ENCODE peak calls at places on chromosomes 16 and 17, in five cellular contexts. One of them, this sample, is unnamed.

GRCh38 chr16:11133344-11133921 is 122.6 kb downstream of the SOCS1 start:
- DNase-seq in fibroblast of lung: peak
- DNase-seq in heart left ventricle: peak
- DNase-seq in thyroid gland: peak
- DNase-seq in ovary: peak
- DNase-seq in this sample: peak

GRCh38 chr17:18270046-18270850 is 9.8 kb downstream of the MIEF2 start:
- DNase-seq in fibroblast of lung: no peak
- DNase-seq in heart left ventricle: no peak
- DNase-seq in thyroid gland: no peak
- DNase-seq in ovary: no peak
- DNase-seq in this sample: no peak

GRCh38 chr16:66326995-66327513 is 39.4 kb upstream of the CDH5 start:
- DNase-seq in fibroblast of lung: peak
- DNase-seq in heart left ventricle: no peak
- DNase-seq in thyroid gland: no peak
- DNase-seq in ovary: no peak
- DNase-seq in this sample: no peak

GRCh38 chr16:89152831-89153700 is 18.5 kb upstream of the CDH15 start:
- DNase-seq in fibroblast of lung: no peak
- DNase-seq in heart left ventricle: peak
- DNase-seq in thyroid gland: no peak
- DNase-seq in ovary: no peak
- DNase-seq in this sample: no peak

GRCh38 chr17:50560931-50561750 is 626 bp downstream of the CACNA1G start:
- DNase-seq in fibroblast of lung: no peak
- DNase-seq in heart left ventricle: no peak
- DNase-seq in thyroid gland: peak
- DNase-seq in ovary: peak
- DNase-seq in this sample: no peak

GRCh38 chr16:78297066-78297666 is 197.7 kb downstream of the WWOX start:
- DNase-seq in fibroblast of lung: peak
- DNase-seq in heart left ventricle: no peak
- DNase-seq in thyroid gland: peak
- DNase-seq in ovary: no peak
- DNase-seq in this sample: no peak

GRCh38 chr17:27206447-27206846 is 87.5 kb upstream of the WSB1 start:
- DNase-seq in fibroblast of lung: no peak
- DNase-seq in heart left ventricle: no peak
- DNase-seq in thyroid gland: no peak
- DNase-seq in ovary: no peak
- DNase-seq in this sample: no peak

GRCh38 chr16:49681449-49681848 is 174.5 kb downstream of the ZNF423 start:
- DNase-seq in fibroblast of lung: no peak
- DNase-seq in heart left ventricle: no peak
- DNase-seq in thyroid gland: no peak
- DNase-seq in ovary: no peak
- DNase-seq in this sample: no peak

GRCh38 chr16:73996624-73997339 is 299.8 kb upstream of the PSMD7 start:
- DNase-seq in fibroblast of lung: peak
- DNase-seq in heart left ventricle: no peak
- DNase-seq in thyroid gland: no peak
- DNase-seq in ovary: no peak
- DNase-seq in this sample: no peak

GRCh38 chr16:84115919-84116719 is 623 bp downstream of the MBTPS1 start:
- DNase-seq in fibroblast of lung: peak
- DNase-seq in heart left ventricle: no peak
- DNase-seq in thyroid gland: peak
- DNase-seq in ovary: no peak
- DNase-seq in this sample: peak

GRCh38 chr17:27259356-27259755 is 34.6 kb upstream of the WSB1 start:
- DNase-seq in fibroblast of lung: no peak
- DNase-seq in heart left ventricle: no peak
- DNase-seq in thyroid gland: no peak
- DNase-seq in ovary: no peak
- DNase-seq in this sample: no peak

GRCh38 chr16:48498761-48499600 is 111.0 kb downstream of the N4BP1 start:
- DNase-seq in fibroblast of lung: peak
- DNase-seq in heart left ventricle: no peak
- DNase-seq in thyroid gland: peak
- DNase-seq in ovary: peak
- DNase-seq in this sample: no peak

GRCh38 chr16:84459941-84460405 is 44.5 kb downstream of the MEAK7 start:
- DNase-seq in fibroblast of lung: no peak
- DNase-seq in heart left ventricle: no peak
- DNase-seq in thyroid gland: no peak
- DNase-seq in ovary: no peak
- DNase-seq in this sample: no peak

GRCh38 chr16:11585460-11586374 is 1.0 kb downstream of the LITAF start:
- DNase-seq in fibroblast of lung: peak
- DNase-seq in heart left ventricle: peak
- DNase-seq in thyroid gland: peak
- DNase-seq in ovary: peak
- DNase-seq in this sample: no peak

GRCh38 chr16:50711862-50712567 is 18.6 kb downstream of the NOD2 start:
- DNase-seq in fibroblast of lung: no peak
- DNase-seq in heart left ventricle: peak
- DNase-seq in thyroid gland: peak
- DNase-seq in ovary: no peak
- DNase-seq in this sample: peak

GRCh38 chr17:49521521-49522185 is 26.6 kb downstream of the NGFR start:
- DNase-seq in fibroblast of lung: no peak
- DNase-seq in heart left ventricle: no peak
- DNase-seq in thyroid gland: no peak
- DNase-seq in ovary: no peak
- DNase-seq in this sample: peak

GRCh38 chr17:66272699-66273390 is 29.6 kb upstream of the PRKCA start:
- DNase-seq in fibroblast of lung: peak
- DNase-seq in heart left ventricle: no peak
- DNase-seq in thyroid gland: no peak
- DNase-seq in ovary: no peak
- DNase-seq in this sample: peak

GRCh38 chr17:45342306-45342705 is 25.5 kb upstream of the MAP3K14 start:
- DNase-seq in fibroblast of lung: no peak
- DNase-seq in heart left ventricle: no peak
- DNase-seq in thyroid gland: no peak
- DNase-seq in ovary: no peak
- DNase-seq in this sample: no peak

GRCh38 chr17:40841246-40841645 is 18.8 kb upstream of the KRT10 start:
- DNase-seq in fibroblast of lung: no peak
- DNase-seq in heart left ventricle: no peak
- DNase-seq in thyroid gland: no peak
- DNase-seq in ovary: no peak
- DNase-seq in this sample: no peak

GRCh38 chr16:68479271-68479670 is 31.0 kb upstream of the SMPD3 start:
- DNase-seq in fibroblast of lung: no peak
- DNase-seq in heart left ventricle: no peak
- DNase-seq in thyroid gland: no peak
- DNase-seq in ovary: no peak
- DNase-seq in this sample: no peak

GRCh38 chr17:39823407-39824054 is 40.6 kb downstream of the IKZF3 start:
- DNase-seq in fibroblast of lung: no peak
- DNase-seq in heart left ventricle: no peak
- DNase-seq in thyroid gland: no peak
- DNase-seq in ovary: no peak
- DNase-seq in this sample: no peak

GRCh38 chr17:54749157-54749556 is 151.5 kb upstream of the TOM1L1 start:
- DNase-seq in fibroblast of lung: no peak
- DNase-seq in heart left ventricle: no peak
- DNase-seq in thyroid gland: no peak
- DNase-seq in ovary: no peak
- DNase-seq in this sample: no peak

GRCh38 chr17:77594416-77595209 is 363.9 kb upstream of the TNRC6C start:
- DNase-seq in fibroblast of lung: no peak
- DNase-seq in heart left ventricle: peak
- DNase-seq in thyroid gland: no peak
- DNase-seq in ovary: no peak
- DNase-seq in this sample: no peak

GRCh38 chr17:80892019-80892855 is 99.4 kb upstream of the CHMP6 start:
- DNase-seq in fibroblast of lung: peak
- DNase-seq in heart left ventricle: peak
- DNase-seq in thyroid gland: no peak
- DNase-seq in ovary: no peak
- DNase-seq in this sample: peak

GRCh38 chr16:65534121-65534528 is 412.3 kb upstream of the CDH11 start:
- DNase-seq in fibroblast of lung: no peak
- DNase-seq in heart left ventricle: no peak
- DNase-seq in thyroid gland: no peak
- DNase-seq in ovary: no peak
- DNase-seq in this sample: no peak

GRCh38 chr17:41196068-41196467 is 6.4 kb downstream of the KRTAP9-1 start:
- DNase-seq in fibroblast of lung: no peak
- DNase-seq in heart left ventricle: no peak
- DNase-seq in thyroid gland: no peak
- DNase-seq in ovary: no peak
- DNase-seq in this sample: no peak

GRCh38 chr17:64399071-64399766 is 8.6 kb upstream of the PECAM1 start:
- DNase-seq in fibroblast of lung: no peak
- DNase-seq in heart left ventricle: no peak
- DNase-seq in thyroid gland: no peak
- DNase-seq in ovary: no peak
- DNase-seq in this sample: no peak

GRCh38 chr17:44708401-44709263 is at the start of gene DBF4B:
- DNase-seq in fibroblast of lung: peak
- DNase-seq in heart left ventricle: peak
- DNase-seq in thyroid gland: peak
- DNase-seq in ovary: peak
- DNase-seq in this sample: peak

GRCh38 chr17:66724581-66725341 is 110.2 kb upstream of the CACNG5 start:
- DNase-seq in fibroblast of lung: peak
- DNase-seq in heart left ventricle: no peak
- DNase-seq in thyroid gland: no peak
- DNase-seq in ovary: no peak
- DNase-seq in this sample: no peak

GRCh38 chr17:76440722-76441362 is 12.1 kb downstream of the UBE2O start:
- DNase-seq in fibroblast of lung: no peak
- DNase-seq in heart left ventricle: no peak
- DNase-seq in thyroid gland: no peak
- DNase-seq in ovary: no peak
- DNase-seq in this sample: no peak

GRCh38 chr17:7204828-7205461 is 14.7 kb downstream of the DLG4 start:
- DNase-seq in fibroblast of lung: peak
- DNase-seq in heart left ventricle: peak
- DNase-seq in thyroid gland: peak
- DNase-seq in ovary: peak
- DNase-seq in this sample: peak

GRCh38 chr17:36142806-36143205 is 33.6 kb downstream of the TBC1D3B start:
- DNase-seq in fibroblast of lung: no peak
- DNase-seq in heart left ventricle: no peak
- DNase-seq in thyroid gland: no peak
- DNase-seq in ovary: no peak
- DNase-seq in this sample: no peak

GRCh38 chr17:61877837-61878236 is 14.5 kb upstream of the BRIP1 start:
- DNase-seq in fibroblast of lung: no peak
- DNase-seq in heart left ventricle: no peak
- DNase-seq in thyroid gland: no peak
- DNase-seq in ovary: no peak
- DNase-seq in this sample: no peak
- H3K27ac ChIP-seq in fibroblast of lung: no peak
- H3K27ac ChIP-seq in heart left ventricle: no peak
- H3K27ac ChIP-seq in thyroid gland: no peak
- H3K27ac ChIP-seq in ovary: no peak
- H3K27ac ChIP-seq in this sample: no peak

GRCh38 chr16:21984062-21984461 is 16.9 kb downstream of the PDZD9 start:
- DNase-seq in fibroblast of lung: no peak
- DNase-seq in heart left ventricle: no peak
- DNase-seq in thyroid gland: no peak
- DNase-seq in ovary: no peak
- DNase-seq in this sample: no peak

GRCh38 chr16:21980032-21980431 is 20.9 kb downstream of the PDZD9 start:
- DNase-seq in fibroblast of lung: no peak
- DNase-seq in heart left ventricle: no peak
- DNase-seq in thyroid gland: no peak
- DNase-seq in ovary: no peak
- DNase-seq in this sample: no peak

GRCh38 chr16:21986692-21987246 is 14.1 kb downstream of the PDZD9 start:
- DNase-seq in fibroblast of lung: no peak
- DNase-seq in heart left ventricle: no peak
- DNase-seq in thyroid gland: no peak
- DNase-seq in ovary: no peak
- DNase-seq in this sample: no peak

GRCh38 chr16:21985524-21985923 is 15.4 kb downstream of the PDZD9 start:
- DNase-seq in fibroblast of lung: no peak
- DNase-seq in heart left ventricle: no peak
- DNase-seq in thyroid gland: no peak
- DNase-seq in ovary: no peak
- DNase-seq in this sample: no peak

GRCh38 chr16:21982108-21982507 is 18.8 kb downstream of the PDZD9 start:
- DNase-seq in fibroblast of lung: no peak
- DNase-seq in heart left ventricle: no peak
- DNase-seq in thyroid gland: no peak
- DNase-seq in ovary: no peak
- DNase-seq in this sample: no peak
- TF ChIP-seq CTCF in fibroblast of lung: no peak
- TF ChIP-seq CTCF in heart left ventricle: no peak
- TF ChIP-seq CTCF in thyroid gland: no peak
- TF ChIP-seq CTCF in ovary: no peak
- TF ChIP-seq CTCF in this sample: no peak

GRCh38 chr17:68196394-68197090 is 51.3 kb upstream of the AMZ2 start:
- DNase-seq in fibroblast of lung: no peak
- DNase-seq in heart left ventricle: no peak
- DNase-seq in thyroid gland: no peak
- DNase-seq in ovary: no peak
- DNase-seq in this sample: peak
- H3K4me3 ChIP-seq in fibroblast of lung: no peak
- H3K4me3 ChIP-seq in heart left ventricle: peak
- H3K4me3 ChIP-seq in thyroid gland: no peak
- H3K4me3 ChIP-seq in ovary: peak
- H3K4me3 ChIP-seq in this sample: peak

DNA sequence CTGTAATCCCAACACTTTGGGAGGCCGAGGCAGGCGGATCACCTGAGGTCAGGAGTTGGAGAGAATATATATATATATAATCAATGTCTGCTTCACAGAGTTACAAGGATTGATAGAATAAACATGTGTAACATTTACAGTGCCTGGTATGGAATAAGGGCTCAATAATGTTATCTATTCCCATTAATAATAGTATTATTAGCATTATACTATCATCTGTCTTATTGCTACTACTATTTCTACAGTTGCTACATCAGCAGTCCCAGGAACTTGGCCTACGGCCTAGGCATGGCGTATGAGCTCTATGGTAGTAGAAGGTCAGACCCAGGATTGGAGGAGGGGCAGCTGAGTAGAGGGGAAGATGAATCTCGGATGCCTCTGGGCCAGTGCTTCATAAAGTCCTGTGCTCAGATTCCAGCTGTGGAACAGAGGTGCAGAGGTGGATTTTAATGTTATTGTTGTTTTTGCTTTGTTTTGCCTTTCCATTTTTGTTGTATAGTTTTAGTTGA is 146.3 kb upstream of the TBX2 start:
- DNase-seq in fibroblast of lung: peak
- DNase-seq in heart left ventricle: no peak
- DNase-seq in thyroid gland: peak
- DNase-seq in ovary: no peak
- DNase-seq in this sample: no peak
- H3K27ac ChIP-seq in fibroblast of lung: peak
- H3K27ac ChIP-seq in heart left ventricle: no peak
- H3K27ac ChIP-seq in thyroid gland: peak
- H3K27ac ChIP-seq in ovary: no peak
- H3K27ac ChIP-seq in this sample: peak